ENCODE peak calls at places on chromosome 3, in eight cellular contexts. One of them, this sample, is unnamed. For H3K27me3, the result is how much of the 10 kb centered on the place peaks cover.

GRCh38 chr3:156602424-156602823 is 47.5 kb upstream of the SSR3 start:
- DNase-seq in cardiac muscle cell: no peak
- DNase-seq in fibroblast of lung: peak
- DNase-seq in aorta: no peak
- DNase-seq in PC-3: no peak
- DNase-seq in CD8-positive, alpha-beta T cell: no peak
- DNase-seq in pancreas: no peak
- DNase-seq in iPS DF 6.9: no peak
- DNase-seq in this sample: no peak

GRCh38 chr3:183252973-183253363 is at the start of gene B3GNT5:
- DNase-seq in cardiac muscle cell: peak
- DNase-seq in fibroblast of lung: peak
- DNase-seq in aorta: peak
- DNase-seq in PC-3: peak
- DNase-seq in CD8-positive, alpha-beta T cell: no peak
- DNase-seq in pancreas: peak
- DNase-seq in iPS DF 6.9: no peak
- DNase-seq in this sample: no peak

GRCh38 chr3:184874709-184875644 is 63.0 kb downstream of the VPS8 start:
- DNase-seq in cardiac muscle cell: peak
- DNase-seq in fibroblast of lung: peak
- DNase-seq in aorta: no peak
- DNase-seq in PC-3: peak
- DNase-seq in CD8-positive, alpha-beta T cell: no peak
- DNase-seq in pancreas: no peak
- DNase-seq in iPS DF 6.9: peak
- DNase-seq in this sample: no peak

GRCh38 chr3:184016169-184016570 is 1.5 kb downstream of the ABCC5 start:
- DNase-seq in cardiac muscle cell: no peak
- DNase-seq in fibroblast of lung: no peak
- DNase-seq in aorta: no peak
- DNase-seq in PC-3: no peak
- DNase-seq in CD8-positive, alpha-beta T cell: no peak
- DNase-seq in pancreas: no peak
- DNase-seq in iPS DF 6.9: no peak
- DNase-seq in this sample: no peak

GRCh38 chr3:186964071-186964470 is 33.7 kb downstream of the ST6GAL1 start:
- DNase-seq in cardiac muscle cell: no peak
- DNase-seq in fibroblast of lung: no peak
- DNase-seq in aorta: no peak
- DNase-seq in PC-3: no peak
- DNase-seq in CD8-positive, alpha-beta T cell: no peak
- DNase-seq in pancreas: no peak
- DNase-seq in iPS DF 6.9: no peak
- DNase-seq in this sample: no peak

GRCh38 chr3:163422671-163423070 is 1655.6 kb downstream of the SI start:
- DNase-seq in cardiac muscle cell: no peak
- DNase-seq in fibroblast of lung: no peak
- DNase-seq in aorta: no peak
- DNase-seq in PC-3: no peak
- DNase-seq in CD8-positive, alpha-beta T cell: no peak
- DNase-seq in pancreas: no peak
- DNase-seq in iPS DF 6.9: no peak
- DNase-seq in this sample: no peak

GRCh38 chr3:143252931-143253330 is 133.4 kb downstream of the CHST2 start:
- DNase-seq in cardiac muscle cell: no peak
- DNase-seq in fibroblast of lung: no peak
- DNase-seq in aorta: no peak
- DNase-seq in PC-3: no peak
- DNase-seq in CD8-positive, alpha-beta T cell: no peak
- DNase-seq in pancreas: no peak
- DNase-seq in iPS DF 6.9: no peak
- DNase-seq in this sample: no peak

GRCh38 chr3:120645083-120645800 is 36.8 kb downstream of the HGD start:
- DNase-seq in cardiac muscle cell: peak
- DNase-seq in fibroblast of lung: peak
- DNase-seq in aorta: no peak
- DNase-seq in PC-3: no peak
- DNase-seq in CD8-positive, alpha-beta T cell: no peak
- DNase-seq in pancreas: no peak
- DNase-seq in iPS DF 6.9: no peak
- DNase-seq in this sample: peak

GRCh38 chr3:151468284-151468917 is 7.5 kb upstream of the IGSF10 start:
- DNase-seq in cardiac muscle cell: peak
- DNase-seq in fibroblast of lung: peak
- DNase-seq in aorta: no peak
- DNase-seq in PC-3: peak
- DNase-seq in CD8-positive, alpha-beta T cell: peak
- DNase-seq in pancreas: no peak
- DNase-seq in iPS DF 6.9: peak
- DNase-seq in this sample: no peak

GRCh38 chr3:152157337-152157736 is 111.4 kb upstream of the MBNL1 start:
- DNase-seq in cardiac muscle cell: no peak
- DNase-seq in fibroblast of lung: no peak
- DNase-seq in aorta: no peak
- DNase-seq in PC-3: no peak
- DNase-seq in CD8-positive, alpha-beta T cell: no peak
- DNase-seq in pancreas: no peak
- DNase-seq in iPS DF 6.9: no peak
- DNase-seq in this sample: no peak

GRCh38 chr3:139534444-139534812 is 5.1 kb downstream of the RBP1 start:
- DNase-seq in cardiac muscle cell: peak
- DNase-seq in fibroblast of lung: peak
- DNase-seq in aorta: no peak
- DNase-seq in PC-3: peak
- DNase-seq in CD8-positive, alpha-beta T cell: no peak
- DNase-seq in pancreas: no peak
- DNase-seq in iPS DF 6.9: no peak
- DNase-seq in this sample: no peak

GRCh38 chr3:159032311-159032710 is 230.5 kb downstream of the MFSD1 start:
- DNase-seq in cardiac muscle cell: no peak
- DNase-seq in fibroblast of lung: peak
- DNase-seq in aorta: no peak
- DNase-seq in PC-3: peak
- DNase-seq in CD8-positive, alpha-beta T cell: no peak
- DNase-seq in pancreas: no peak
- DNase-seq in iPS DF 6.9: no peak
- DNase-seq in this sample: no peak

GRCh38 chr3:134794950-134795775 is at the start of gene EPHB1:
- DNase-seq in cardiac muscle cell: peak
- DNase-seq in fibroblast of lung: peak
- DNase-seq in aorta: peak
- DNase-seq in PC-3: peak
- DNase-seq in CD8-positive, alpha-beta T cell: peak
- DNase-seq in pancreas: peak
- DNase-seq in iPS DF 6.9: peak
- DNase-seq in this sample: peak

GRCh38 chr3:134797080-134797801 is 2.2 kb downstream of the EPHB1 start:
- DNase-seq in cardiac muscle cell: no peak
- DNase-seq in fibroblast of lung: no peak
- DNase-seq in aorta: no peak
- DNase-seq in PC-3: no peak
- DNase-seq in CD8-positive, alpha-beta T cell: no peak
- DNase-seq in pancreas: no peak
- DNase-seq in iPS DF 6.9: no peak
- DNase-seq in this sample: no peak

GRCh38 chr3:134797816-134798451 is 2.9 kb downstream of the EPHB1 start:
- DNase-seq in cardiac muscle cell: no peak
- DNase-seq in fibroblast of lung: no peak
- DNase-seq in aorta: no peak
- DNase-seq in PC-3: no peak
- DNase-seq in CD8-positive, alpha-beta T cell: no peak
- DNase-seq in pancreas: no peak
- DNase-seq in iPS DF 6.9: no peak
- DNase-seq in this sample: no peak

GRCh38 chr3:134795776-134796312 is 784 bp downstream of the EPHB1 start:
- DNase-seq in cardiac muscle cell: peak
- DNase-seq in fibroblast of lung: peak
- DNase-seq in aorta: no peak
- DNase-seq in PC-3: no peak
- DNase-seq in CD8-positive, alpha-beta T cell: no peak
- DNase-seq in pancreas: peak
- DNase-seq in iPS DF 6.9: no peak
- DNase-seq in this sample: no peak

DNA sequence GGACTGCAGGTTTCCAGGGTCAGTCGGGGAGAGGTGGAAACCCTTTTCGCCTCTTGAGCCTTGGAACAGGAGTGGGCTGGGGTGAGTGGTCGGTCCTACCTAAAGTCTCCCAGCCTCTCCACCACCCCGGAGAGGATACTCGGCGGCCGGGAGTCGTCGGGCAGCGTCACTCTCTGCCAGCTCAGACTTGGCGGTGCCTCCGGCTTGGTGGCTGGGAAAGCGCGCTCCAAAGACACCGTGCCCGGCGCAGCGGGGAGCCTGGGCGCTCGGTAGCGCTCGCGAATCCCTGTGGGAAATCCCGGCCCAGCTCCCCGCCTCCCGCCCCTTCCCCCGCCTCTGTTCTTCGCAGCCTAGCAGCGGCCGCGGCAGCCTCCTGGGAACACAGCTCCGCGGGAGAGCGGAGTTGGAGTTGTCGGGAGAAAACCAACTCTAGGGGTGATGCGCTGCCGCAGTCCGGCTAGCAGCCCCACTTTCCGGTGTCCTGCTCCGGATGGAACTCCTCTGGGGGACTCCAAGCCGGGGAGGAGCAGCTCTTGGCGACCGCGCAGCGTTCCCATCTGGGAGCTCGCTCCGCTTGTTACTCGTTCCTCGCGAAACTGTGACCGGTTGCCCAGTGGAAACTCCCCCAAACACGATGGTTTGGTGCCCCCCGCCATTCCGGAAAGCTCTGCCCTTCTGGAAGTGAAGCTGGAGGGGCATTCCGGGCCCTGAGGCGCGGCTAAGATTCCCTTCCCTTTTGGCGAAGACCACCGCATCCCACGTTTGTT is 1.4 kb downstream of the EPHB1 start:
- DNase-seq in cardiac muscle cell: peak
- DNase-seq in fibroblast of lung: peak
- DNase-seq in aorta: peak
- DNase-seq in PC-3: peak
- DNase-seq in CD8-positive, alpha-beta T cell: no peak
- DNase-seq in pancreas: peak
- DNase-seq in iPS DF 6.9: no peak
- DNase-seq in this sample: peak
- H3K27me3 ChIP-seq in cardiac muscle cell: half or more
- H3K27me3 ChIP-seq in fibroblast of lung: under half
- H3K27me3 ChIP-seq in aorta: under half
- H3K27me3 ChIP-seq in PC-3: under half
- H3K27me3 ChIP-seq in CD8-positive, alpha-beta T cell: under half
- H3K27me3 ChIP-seq in pancreas: under half
- H3K27me3 ChIP-seq in iPS DF 6.9: under half
- H3K27me3 ChIP-seq in this sample: under half

GRCh38 chr3:14462738-14463137 is 60.3 kb downstream of the SLC6A6 start:
- DNase-seq in cardiac muscle cell: no peak
- DNase-seq in fibroblast of lung: no peak
- DNase-seq in aorta: no peak
- DNase-seq in PC-3: no peak
- DNase-seq in CD8-positive, alpha-beta T cell: no peak
- DNase-seq in pancreas: no peak
- DNase-seq in iPS DF 6.9: no peak
- DNase-seq in this sample: no peak

GRCh38 chr3:14463330-14464216 is 61.2 kb downstream of the SLC6A6 start:
- DNase-seq in cardiac muscle cell: no peak
- DNase-seq in fibroblast of lung: no peak
- DNase-seq in aorta: no peak
- DNase-seq in PC-3: no peak
- DNase-seq in CD8-positive, alpha-beta T cell: no peak
- DNase-seq in pancreas: no peak
- DNase-seq in iPS DF 6.9: no peak
- DNase-seq in this sample: no peak

GRCh38 chr3:14461006-14461747 is 58.8 kb downstream of the SLC6A6 start:
- DNase-seq in cardiac muscle cell: no peak
- DNase-seq in fibroblast of lung: no peak
- DNase-seq in aorta: no peak
- DNase-seq in PC-3: no peak
- DNase-seq in CD8-positive, alpha-beta T cell: no peak
- DNase-seq in pancreas: no peak
- DNase-seq in iPS DF 6.9: no peak
- DNase-seq in this sample: no peak

GRCh38 chr3:14460342-14461005 is 58.1 kb downstream of the SLC6A6 start:
- DNase-seq in cardiac muscle cell: peak
- DNase-seq in fibroblast of lung: peak
- DNase-seq in aorta: peak
- DNase-seq in PC-3: peak
- DNase-seq in CD8-positive, alpha-beta T cell: no peak
- DNase-seq in pancreas: peak
- DNase-seq in iPS DF 6.9: no peak
- DNase-seq in this sample: peak

GRCh38 chr3:14461748-14462324 is 59.4 kb downstream of the SLC6A6 start:
- DNase-seq in cardiac muscle cell: peak
- DNase-seq in fibroblast of lung: peak
- DNase-seq in aorta: peak
- DNase-seq in PC-3: peak
- DNase-seq in CD8-positive, alpha-beta T cell: peak
- DNase-seq in pancreas: no peak
- DNase-seq in iPS DF 6.9: no peak
- DNase-seq in this sample: no peak
- H3K27ac ChIP-seq in cardiac muscle cell: no peak
- H3K27ac ChIP-seq in fibroblast of lung: no peak
- H3K27ac ChIP-seq in aorta: no peak
- H3K27ac ChIP-seq in PC-3: no peak
- H3K27ac ChIP-seq in CD8-positive, alpha-beta T cell: no peak
- H3K27ac ChIP-seq in pancreas: no peak
- H3K27ac ChIP-seq in iPS DF 6.9: no peak
- H3K27ac ChIP-seq in this sample: no peak

DNA sequence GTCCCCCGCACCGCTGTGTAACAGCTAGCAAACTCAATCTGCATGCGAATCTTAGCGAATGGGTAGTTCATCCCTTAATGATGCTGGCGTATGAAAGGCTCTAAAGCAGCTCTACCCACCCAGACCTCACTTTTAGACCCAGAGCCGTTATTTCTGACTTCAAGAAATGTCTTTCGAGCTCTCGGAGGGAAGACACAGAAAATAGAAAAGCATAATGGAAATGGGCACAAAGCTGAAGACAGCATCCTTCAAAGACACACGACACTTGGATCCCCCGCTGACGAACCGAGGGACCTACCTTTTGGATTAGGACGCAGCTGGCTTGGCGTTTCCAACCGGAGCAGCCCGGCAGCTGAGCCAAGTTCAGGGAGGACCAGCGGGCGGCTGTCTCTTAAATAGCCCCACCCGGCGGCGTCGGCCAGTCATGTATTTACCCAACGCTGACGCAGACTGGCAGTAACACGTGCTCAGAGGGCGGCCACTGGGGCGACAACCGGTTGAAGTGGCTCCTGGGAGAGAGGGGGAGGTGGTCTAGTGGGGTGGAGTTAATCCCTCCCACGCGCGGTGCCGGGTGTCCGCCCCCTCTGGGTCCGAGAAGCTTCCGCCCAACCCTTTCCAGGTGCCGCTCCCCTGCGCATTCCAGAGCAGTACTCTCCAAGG is 1.5 kb downstream of the CCK start:
- DNase-seq in cardiac muscle cell: peak
- DNase-seq in fibroblast of lung: peak
- DNase-seq in aorta: no peak
- DNase-seq in PC-3: no peak
- DNase-seq in CD8-positive, alpha-beta T cell: no peak
- DNase-seq in pancreas: peak
- DNase-seq in iPS DF 6.9: peak
- DNase-seq in this sample: peak
- H3K27me3 ChIP-seq in cardiac muscle cell: half or more
- H3K27me3 ChIP-seq in fibroblast of lung: under half
- H3K27me3 ChIP-seq in aorta: under half
- H3K27me3 ChIP-seq in PC-3: under half
- H3K27me3 ChIP-seq in CD8-positive, alpha-beta T cell: under half
- H3K27me3 ChIP-seq in pancreas: under half
- H3K27me3 ChIP-seq in iPS DF 6.9: under half
- H3K27me3 ChIP-seq in this sample: under half

GRCh38 chr3:129601713-129602112 is 4.8 kb downstream of the PLXND1 start:
- DNase-seq in cardiac muscle cell: no peak
- DNase-seq in fibroblast of lung: no peak
- DNase-seq in aorta: no peak
- DNase-seq in PC-3: no peak
- DNase-seq in CD8-positive, alpha-beta T cell: no peak
- DNase-seq in pancreas: no peak
- DNase-seq in iPS DF 6.9: no peak
- DNase-seq in this sample: no peak
- H3K27ac ChIP-seq in cardiac muscle cell: no peak
- H3K27ac ChIP-seq in fibroblast of lung: no peak
- H3K27ac ChIP-seq in aorta: no peak
- H3K27ac ChIP-seq in PC-3: no peak
- H3K27ac ChIP-seq in CD8-positive, alpha-beta T cell: no peak
- H3K27ac ChIP-seq in pancreas: no peak
- H3K27ac ChIP-seq in iPS DF 6.9: no peak
- H3K27ac ChIP-seq in this sample: peak